ENCODE peak calls at places on chromosomes 6 and 20, in six cellular contexts. A is heart right ventricle, E is mesothelial cell of epicardium, C is H9, N is progenitor cell of endocrine pancreas, J is breast epithelium. U is an unnamed sample.

GRCh38 chr6:147855823-147856222 is 347.3 kb downstream of the SAMD5 start:
- DNase-seq in A (no peak), E (no peak), C (no peak), N (no peak), J (no peak), U (no peak)

GRCh38 chr20:44918342-44918741 is 8.5 kb downstream of the PABPC1L start:
- DNase-seq in A (no peak), E (no peak), C (no peak), N (no peak), J (no peak), U (no peak)

GRCh38 chr20:41457173-41457857 is 90.7 kb upstream of the EMILIN3 start:
- DNase-seq in A (no peak), E (no peak), C (no peak), N (no peak), J (no peak), U (no peak)

GRCh38 chr20:61331542-61331941 is 79.5 kb downstream of the CDH4 start:
- DNase-seq in A (no peak), E (no peak), C (peak), N (no peak), J (no peak), U (peak)

GRCh38 chr6:16243055-16243454 is 4.7 kb downstream of the GMPR start:
- DNase-seq in A (no peak), E (no peak), C (no peak), N (no peak), J (no peak), U (no peak)

GRCh38 chr20:59178983-59179595 is 15.5 kb downstream of the ZNF831 start:
- DNase-seq in A (peak), E (no peak), C (no peak), N (no peak), J (no peak), U (no peak)

GRCh38 chr20:46512943-46513844 is at the start of gene ZNF334:
- DNase-seq in A (peak), E (peak), C (peak), N (peak), J (peak), U (peak)

GRCh38 chr6:109202409-109203264 is 107.3 kb downstream of the CEP57L1 start:
- DNase-seq in A (no peak), E (no peak), C (no peak), N (no peak), J (no peak), U (no peak)

GRCh38 chr6:170093276-170093657 is 197.6 kb downstream of the DLL1 start:
- DNase-seq in A (no peak), E (no peak), C (peak), N (no peak), J (no peak), U (no peak)

GRCh38 chr20:45432294-45432693 is 16.4 kb downstream of the PIGT start:
- DNase-seq in A (no peak), E (no peak), C (no peak), N (no peak), J (no peak), U (no peak)

GRCh38 chr20:30505566-30505965 is 751.9 kb upstream of the DEFB115 start:
- DNase-seq in A (no peak), E (no peak), C (no peak), N (no peak), J (no peak), U (no peak)

GRCh38 chr6:29967379-29968010 is 25.2 kb downstream of the HLA-A start:
- DNase-seq in A (peak), E (no peak), C (no peak), N (no peak), J (no peak), U (no peak)

GRCh38 chr20:57471496-57472210 is 53.3 kb downstream of the CTCFL start:
- DNase-seq in A (no peak), E (no peak), C (no peak), N (no peak), J (no peak), U (no peak)

GRCh38 chr20:57475388-57476072 is 49.4 kb downstream of the CTCFL start:
- DNase-seq in A (no peak), E (no peak), C (no peak), N (no peak), J (no peak), U (no peak)

GRCh38 chr20:57474816-57475215 is 50.1 kb downstream of the CTCFL start:
- DNase-seq in A (no peak), E (no peak), C (no peak), N (no peak), J (peak), U (no peak)

GRCh38 chr20:57474191-57474590 is 50.7 kb downstream of the CTCFL start:
- DNase-seq in A (no peak), E (no peak), C (no peak), N (no peak), J (no peak), U (no peak)

DNA sequence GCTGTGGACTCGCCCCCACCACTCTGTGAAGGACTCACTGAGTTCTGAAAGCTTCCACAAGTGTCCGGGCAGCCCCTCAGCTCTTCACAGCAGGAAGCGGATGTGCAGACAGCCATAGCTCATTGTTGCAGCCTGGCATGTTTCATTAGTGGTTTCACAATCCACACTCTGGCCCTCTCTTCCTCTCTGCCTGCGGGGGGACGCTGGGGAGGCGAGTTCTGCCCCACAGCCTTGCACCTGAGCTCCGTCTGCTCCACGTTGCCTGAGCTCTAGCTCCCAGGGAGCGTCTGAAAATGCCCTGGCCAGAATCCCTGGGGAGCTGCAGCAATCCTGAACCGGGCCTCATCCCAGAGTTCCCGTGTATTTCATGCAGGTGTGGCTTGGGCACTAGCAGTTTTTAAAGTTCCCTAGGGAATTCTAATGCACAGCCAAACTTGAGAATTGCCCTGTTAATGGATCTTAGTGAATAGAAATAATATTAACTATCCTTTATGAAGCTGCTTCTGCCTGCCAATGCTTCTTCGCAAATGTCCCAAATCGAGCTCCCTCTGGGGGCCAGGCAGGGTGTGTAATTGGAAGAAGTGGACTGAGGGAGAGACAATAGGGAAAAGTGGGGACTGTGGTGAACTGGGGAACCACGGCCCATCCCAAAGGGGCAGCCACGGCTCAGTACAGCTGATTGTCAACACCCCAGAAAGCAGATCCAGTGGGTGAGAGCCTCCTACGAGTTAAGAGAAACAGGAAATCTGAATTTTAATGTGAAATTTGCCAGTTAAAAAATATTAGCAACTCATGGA is 51.5 kb downstream of the CTCFL start:
- DNase-seq in A (no peak), E (no peak), C (no peak), N (no peak), J (peak), U (peak)
- TF ChIP-seq CTCF in A (no peak), E (no peak), C (peak), N (no peak), J (no peak), U (no peak)

GRCh38 chr6:49790340-49790739 is 3.3 kb upstream of the PGK2 start:
- DNase-seq in A (no peak), E (no peak), C (no peak), N (no peak), J (no peak), U (no peak)
- TF ChIP-seq CTCF in A (no peak), E (no peak), C (no peak), N (no peak), J (no peak), U (no peak)

GRCh38 chr20:62362991-62363919 is 3.9 kb downstream of the LAMA5 start:
- DNase-seq in A (peak), E (no peak), C (peak), N (no peak), J (no peak), U (peak)
- TF ChIP-seq CTCF in A (no peak), E (no peak), C (peak), N (no peak), J (no peak), U (no peak)

DNA sequence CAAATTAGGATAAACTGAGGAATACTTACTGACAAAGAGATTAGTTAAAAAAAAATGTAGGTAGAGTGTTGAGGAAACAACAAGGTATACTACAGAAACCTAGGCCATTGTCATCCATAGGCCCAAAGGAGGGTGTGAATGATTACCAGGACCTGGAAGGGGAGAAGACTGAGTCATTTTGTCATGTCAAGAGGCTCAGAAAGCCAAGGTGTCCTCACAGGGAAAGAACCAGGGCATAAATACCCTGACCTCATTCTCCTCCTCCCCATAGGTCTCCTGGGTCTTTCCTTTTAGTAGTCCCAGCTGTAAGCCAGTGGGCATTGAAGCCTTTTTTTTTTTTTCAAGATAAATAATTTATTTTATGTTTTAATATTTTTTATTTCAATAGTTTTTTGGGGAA is 582.1 kb upstream of the JAG1 start:
- DNase-seq in A (no peak), E (no peak), C (no peak), N (no peak), J (no peak), U (no peak)
- TF ChIP-seq CTCF in A (no peak), E (no peak), C (no peak), N (no peak), J (no peak), U (no peak)

GRCh38 chr6:32623693-32624092 is 13.5 kb upstream of the HLA-DQA1 start:
- DNase-seq in A (no peak), E (no peak), C (no peak), N (no peak), J (no peak), U (no peak)

GRCh38 chr6:32621372-32621771 is 15.8 kb upstream of the HLA-DQA1 start:
- DNase-seq in A (no peak), E (no peak), C (no peak), N (no peak), J (no peak), U (no peak)

GRCh38 chr6:32624565-32624964 is 12.6 kb upstream of the HLA-DQA1 start:
- DNase-seq in A (no peak), E (no peak), C (no peak), N (no peak), J (no peak), U (no peak)

GRCh38 chr6:32625137-32625536 is 12.1 kb upstream of the HLA-DQA1 start:
- DNase-seq in A (no peak), E (no peak), C (no peak), N (no peak), J (no peak), U (no peak)

DNA sequence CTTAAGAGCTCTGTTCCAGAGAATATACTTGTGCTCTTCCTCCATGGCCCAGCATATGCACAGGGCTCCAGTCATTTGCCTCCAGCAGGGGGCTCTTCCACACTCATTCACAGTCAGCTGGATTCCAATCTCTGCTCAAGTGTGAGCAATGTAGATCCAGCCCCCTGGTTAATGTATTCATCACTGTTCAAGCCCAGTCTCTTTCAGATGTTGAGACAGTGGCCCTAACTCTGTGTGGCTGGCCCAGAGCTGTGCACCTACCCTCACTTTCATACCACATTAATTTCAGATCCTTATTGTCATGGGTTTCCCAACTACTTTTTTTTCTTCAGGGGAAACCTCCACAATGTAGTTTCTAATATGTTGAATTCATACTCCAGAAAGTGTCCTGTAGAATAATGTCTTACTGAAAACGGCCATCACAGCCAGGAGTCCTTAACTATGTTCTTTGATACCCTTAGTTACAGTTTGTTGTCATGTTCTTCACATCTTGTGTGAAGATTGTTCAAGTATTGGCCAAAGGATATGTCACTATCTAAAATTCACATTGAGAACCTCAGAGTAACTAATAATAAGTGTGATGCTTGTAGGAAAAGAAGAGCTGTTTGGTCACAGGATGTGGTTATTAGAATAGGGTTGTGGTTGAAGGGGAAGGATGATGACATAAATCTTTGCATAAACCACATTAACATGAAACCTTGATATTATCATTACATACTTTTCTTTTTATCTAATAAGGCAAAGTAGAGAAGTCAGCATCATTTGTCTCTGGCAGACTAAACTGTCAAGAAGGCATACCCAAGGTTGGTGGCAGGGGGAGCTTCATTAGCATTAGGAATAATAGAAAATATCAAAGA is 14.4 kb upstream of the HLA-DQA1 start:
- DNase-seq in A (no peak), E (no peak), C (peak), N (peak), J (no peak), U (no peak)
- TF ChIP-seq CTCF in A (no peak), E (no peak), C (peak), N (peak), J (no peak), U (no peak)

GRCh38 chr6:151663559-151663958 is 143.9 kb upstream of the ESR1 start:
- DNase-seq in A (no peak), E (no peak), C (no peak), N (no peak), J (no peak), U (no peak)

GRCh38 chr6:151659212-151659611 is 148.3 kb upstream of the ESR1 start:
- DNase-seq in A (no peak), E (no peak), C (no peak), N (no peak), J (no peak), U (no peak)

GRCh38 chr6:151661509-151661908 is 146.0 kb upstream of the ESR1 start:
- DNase-seq in A (no peak), E (no peak), C (no peak), N (no peak), J (no peak), U (no peak)

GRCh38 chr6:151664390-151664789 is 143.1 kb upstream of the ESR1 start:
- DNase-seq in A (no peak), E (no peak), C (no peak), N (no peak), J (no peak), U (no peak)

GRCh38 chr6:151661928-151662327 is 145.6 kb upstream of the ESR1 start:
- DNase-seq in A (no peak), E (no peak), C (peak), N (no peak), J (no peak), U (no peak)
- TF ChIP-seq CTCF in A (no peak), E (no peak), C (peak), N (peak), J (no peak), U (no peak)

DNA sequence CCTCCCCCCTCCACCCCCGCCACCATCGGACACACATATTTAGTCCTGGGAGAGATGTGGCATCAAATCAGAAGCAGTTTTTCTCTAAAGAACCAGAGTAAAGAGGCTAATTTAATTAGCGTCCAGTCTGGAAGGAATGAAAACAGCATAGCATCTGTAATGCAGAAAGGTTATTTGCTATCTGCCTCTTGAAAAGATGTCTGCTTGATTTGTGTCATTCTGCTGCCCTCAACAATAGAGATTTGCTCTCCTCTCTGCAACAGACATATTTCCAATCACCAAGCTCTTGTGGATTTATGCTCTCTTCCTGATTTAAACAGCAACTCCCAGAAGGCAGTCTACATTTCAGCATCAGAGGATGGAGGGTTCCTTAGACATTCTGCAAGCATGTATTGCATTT is 53.5 kb upstream of the AKAP12 start:
- DNase-seq in A (no peak), E (no peak), C (no peak), N (no peak), J (no peak), U (no peak)
- TF ChIP-seq CTCF in A (no peak), E (no peak), C (no peak), N (no peak), J (no peak), U (no peak)

GRCh38 chr6:31366693-31367470 is 9.9 kb upstream of the HLA-B start:
- DNase-seq in A (peak), E (peak), C (peak), N (peak), J (peak), U (peak)
- TF ChIP-seq CTCF in A (peak), E (peak), C (peak), N (peak), J (peak), U (peak)

GRCh38 chr20:6562111-6562510 is 205.4 kb upstream of the BMP2 start:
- DNase-seq in A (no peak), E (no peak), C (no peak), N (no peak), J (no peak), U (no peak)

GRCh38 chr20:6560978-6561377 is 206.5 kb upstream of the BMP2 start:
- DNase-seq in A (no peak), E (no peak), C (no peak), N (no peak), J (no peak), U (no peak)

GRCh38 chr20:6559791-6560190 is 207.7 kb upstream of the BMP2 start:
- DNase-seq in A (no peak), E (no peak), C (no peak), N (no peak), J (no peak), U (no peak)

GRCh38 chr20:6558361-6558760 is 209.1 kb upstream of the BMP2 start:
- DNase-seq in A (no peak), E (no peak), C (no peak), N (no peak), J (no peak), U (no peak)
- TF ChIP-seq CTCF in A (no peak), E (no peak), C (peak), N (peak), J (no peak), U (no peak)